ENCODE peak calls at places on chromosomes 5 and 9, in four cellular contexts. One of them, this sample, is unnamed.
A peak's percentile ranks its signal among the peaks of the same experiment; 100 is the strongest.

GRCh38 chr9:34493972-34494535 is 28.7 kb downstream of the ENHO start:
- DNase-seq in colonic mucosa: no peak
- DNase-seq in BJ: no peak
- DNase-seq in AG04450: no peak
- DNase-seq in this sample: no peak

GRCh38 chr9:2120926-2121689 is 106.0 kb downstream of the SMARCA2 start:
- DNase-seq in AG04450: peak; percentile 11
- DNase-seq in colonic mucosa: no peak
- DNase-seq in BJ: no peak
- DNase-seq in this sample: no peak

GRCh38 chr5:154058055-154059038 is 19.6 kb downstream of the MFAP3 start:
- DNase-seq in colonic mucosa: no peak
- DNase-seq in AG04450: no peak
- DNase-seq in BJ: no peak
- DNase-seq in this sample: peak; percentile 25

GRCh38 chr9:93057703-93058356 is 671 bp upstream of the SUSD3 start:
- DNase-seq in colonic mucosa: no peak
- DNase-seq in BJ: no peak
- DNase-seq in AG04450: no peak
- DNase-seq in this sample: no peak

GRCh38 chr9:34884732-34885131 is 73.4 kb upstream of the PHF24 start:
- DNase-seq in AG04450: no peak
- DNase-seq in colonic mucosa: no peak
- DNase-seq in BJ: no peak
- DNase-seq in this sample: no peak

GRCh38 chr9:107239474-107239873 is 43.6 kb upstream of the RAD23B start:
- DNase-seq in BJ: no peak
- DNase-seq in colonic mucosa: no peak
- DNase-seq in AG04450: no peak
- DNase-seq in this sample: no peak

GRCh38 chr5:150398432-150399157 is 14.1 kb downstream of the CD74 start:
- DNase-seq in BJ: no peak
- DNase-seq in colonic mucosa: no peak
- DNase-seq in AG04450: no peak
- DNase-seq in this sample: peak; percentile 78

GRCh38 chr5:147567917-147568598 is 58.2 kb upstream of the DPYSL3 start:
- DNase-seq in colonic mucosa: no peak
- DNase-seq in AG04450: peak; percentile 53
- DNase-seq in BJ: peak; percentile 37
- DNase-seq in this sample: no peak

GRCh38 chr5:124478139-124478737 is 268.2 kb downstream of the ZNF608 start:
- DNase-seq in BJ: no peak
- DNase-seq in AG04450: no peak
- DNase-seq in colonic mucosa: no peak
- DNase-seq in this sample: no peak

GRCh38 chr5:148688787-148689186 is 34.5 kb upstream of the HTR4 start:
- DNase-seq in colonic mucosa: no peak
- DNase-seq in AG04450: no peak
- DNase-seq in BJ: no peak
- DNase-seq in this sample: no peak

GRCh38 chr9:105911104-105911911 is 217.0 kb downstream of the TMEM38B start:
- DNase-seq in BJ: peak; percentile 11
- DNase-seq in colonic mucosa: no peak
- DNase-seq in AG04450: no peak
- DNase-seq in this sample: no peak

GRCh38 chr9:135705376-135705775 is 3.4 kb downstream of the KCNT1 start:
- DNase-seq in colonic mucosa: no peak
- DNase-seq in AG04450: no peak
- DNase-seq in BJ: no peak
- DNase-seq in this sample: no peak

GRCh38 chr5:131379723-131380122 is 115.9 kb downstream of the CDC42SE2 start:
- DNase-seq in colonic mucosa: no peak
- DNase-seq in BJ: no peak
- DNase-seq in AG04450: no peak
- DNase-seq in this sample: peak; percentile 67

GRCh38 chr5:143350790-143351603 is 52.5 kb downstream of the NR3C1 start:
- DNase-seq in BJ: peak; percentile 53
- DNase-seq in AG04450: peak; percentile 61
- DNase-seq in colonic mucosa: no peak
- DNase-seq in this sample: peak; percentile 40

GRCh38 chr9:70600479-70600878 is 186.0 kb upstream of the KLF9 start:
- DNase-seq in BJ: peak; percentile 47
- DNase-seq in colonic mucosa: no peak
- DNase-seq in AG04450: peak; percentile 62
- DNase-seq in this sample: no peak

GRCh38 chr5:26690511-26690910 is 347.9 kb downstream of the CDH9 start:
- DNase-seq in AG04450: no peak
- DNase-seq in BJ: no peak
- DNase-seq in colonic mucosa: no peak
- DNase-seq in this sample: no peak

GRCh38 chr9:116550728-116551436 is 136.2 kb upstream of the TRIM32 start:
- DNase-seq in AG04450: no peak
- DNase-seq in BJ: no peak
- DNase-seq in colonic mucosa: no peak
- DNase-seq in this sample: no peak

GRCh38 chr9:112443200-112443599 is 43.4 kb upstream of the KIAA1958 start:
- DNase-seq in AG04450: no peak
- DNase-seq in colonic mucosa: no peak
- DNase-seq in BJ: no peak
- DNase-seq in this sample: no peak

GRCh38 chr9:89319015-89319905 is 960 bp downstream of the SECISBP2 start:
- DNase-seq in BJ: no peak
- DNase-seq in colonic mucosa: no peak
- DNase-seq in AG04450: no peak
- DNase-seq in this sample: no peak

GRCh38 chr9:97714435-97714834 is 17.3 kb upstream of the XPA start:
- DNase-seq in colonic mucosa: no peak
- DNase-seq in AG04450: no peak
- DNase-seq in BJ: peak; percentile 86
- DNase-seq in this sample: no peak

GRCh38 chr5:122200456-122200855 is 71.1 kb downstream of the ZNF474 start:
- DNase-seq in AG04450: no peak
- DNase-seq in colonic mucosa: no peak
- DNase-seq in BJ: no peak
- DNase-seq in this sample: no peak

GRCh38 chr5:136750507-136750906 is 385.2 kb upstream of the TRPC7 start:
- DNase-seq in colonic mucosa: no peak
- DNase-seq in BJ: no peak
- DNase-seq in AG04450: no peak
- DNase-seq in this sample: no peak

GRCh38 chr9:120405134-120405533 is 174.8 kb downstream of the CDK5RAP2 start:
- DNase-seq in colonic mucosa: no peak
- DNase-seq in BJ: no peak
- DNase-seq in AG04450: no peak
- DNase-seq in this sample: no peak

GRCh38 chr5:1763548-1763911 is 36.1 kb downstream of the MRPL36 start:
- DNase-seq in AG04450: peak; percentile 37
- DNase-seq in BJ: peak; percentile 15
- DNase-seq in colonic mucosa: no peak
- DNase-seq in this sample: no peak

GRCh38 chr5:146047396-146047795 is 58.0 kb downstream of the PLAC8L1 start:
- DNase-seq in colonic mucosa: peak; percentile 82
- DNase-seq in AG04450: no peak
- DNase-seq in BJ: no peak
- DNase-seq in this sample: no peak

GRCh38 chr5:62969409-62970120 is 390.9 kb downstream of the LRRC70 start:
- DNase-seq in BJ: no peak
- DNase-seq in AG04450: no peak
- DNase-seq in colonic mucosa: no peak
- DNase-seq in this sample: no peak

GRCh38 chr5:89309268-89309667 is 426.3 kb upstream of the MEF2C start:
- DNase-seq in BJ: no peak
- DNase-seq in colonic mucosa: no peak
- DNase-seq in AG04450: no peak
- DNase-seq in this sample: peak; percentile 47

GRCh38 chr9:92508018-92508417 is 25.7 kb upstream of the ASPN start:
- DNase-seq in BJ: no peak
- DNase-seq in colonic mucosa: no peak
- DNase-seq in AG04450: no peak
- DNase-seq in this sample: no peak

GRCh38 chr9:93265301-93265971 is 81.5 kb downstream of the WNK2 start:
- DNase-seq in BJ: no peak
- DNase-seq in colonic mucosa: peak; percentile 12
- DNase-seq in AG04450: no peak
- DNase-seq in this sample: no peak

GRCh38 chr5:179801304-179802206 is 5.1 kb downstream of the MGAT4B start:
- DNase-seq in colonic mucosa: peak; percentile 84
- DNase-seq in AG04450: no peak
- DNase-seq in BJ: no peak
- DNase-seq in this sample: peak; percentile 69

GRCh38 chr9:133612816-133613215 is 3.6 kb upstream of the FAM163B start:
- DNase-seq in colonic mucosa: no peak
- DNase-seq in AG04450: no peak
- DNase-seq in BJ: no peak
- DNase-seq in this sample: no peak

GRCh38 chr9:35996358-35996970 is 38.5 kb upstream of the OR2S2 start:
- DNase-seq in BJ: no peak
- DNase-seq in colonic mucosa: no peak
- DNase-seq in AG04450: no peak
- DNase-seq in this sample: no peak

GRCh38 chr5:167030500-167031120 is 1260.8 kb upstream of the WWC1 start:
- DNase-seq in colonic mucosa: peak; percentile 28
- DNase-seq in BJ: no peak
- DNase-seq in AG04450: no peak
- DNase-seq in this sample: no peak
- TF ChIP-seq CTCF in colonic mucosa: no peak
- TF ChIP-seq CTCF in BJ: peak; percentile 27
- TF ChIP-seq CTCF in AG04450: peak; percentile 17
- TF ChIP-seq CTCF in this sample: no peak

DNA sequence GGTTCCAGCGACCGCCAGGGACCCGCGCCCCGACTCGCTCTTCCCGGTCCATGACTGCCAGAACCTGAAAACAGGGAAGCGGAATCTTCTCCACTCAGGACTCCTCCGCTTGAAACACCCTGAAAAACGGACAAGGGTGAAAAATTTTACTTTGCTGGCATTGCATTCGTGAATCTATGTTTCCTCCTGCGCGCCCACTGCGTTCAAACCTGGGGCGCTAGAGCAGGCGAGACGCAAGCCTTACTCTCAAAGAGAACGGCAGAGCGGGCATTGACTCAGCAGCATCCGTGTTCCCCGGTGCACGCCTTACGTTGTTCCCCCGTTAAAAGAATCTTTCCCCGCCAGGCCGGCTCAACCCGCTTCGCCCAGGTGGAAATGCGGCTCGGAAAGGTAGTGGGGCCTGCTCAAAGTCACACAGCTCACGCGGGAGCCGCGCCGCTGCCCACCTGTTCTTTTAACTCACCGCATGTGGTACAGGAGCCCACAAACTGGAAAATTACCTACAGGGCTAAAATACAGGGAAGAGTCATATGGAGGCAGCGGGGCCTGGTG is 999 bp upstream of the DRD1 start:
- DNase-seq in AG04450: no peak
- DNase-seq in BJ: no peak
- DNase-seq in colonic mucosa: no peak
- DNase-seq in this sample: no peak
- H3K27me3 ChIP-seq in AG04450: peaks cover 10% of the 10 kb centered on the region
- H3K27me3 ChIP-seq in BJ: peaks cover 3% of the 10 kb centered on the region
- H3K27me3 ChIP-seq in colonic mucosa: peaks cover 23% of the 10 kb centered on the region
- H3K27me3 ChIP-seq in this sample: no peaks in the 10 kb centered on the region

GRCh38 chr9:79699479-79699878 is 127.7 kb downstream of the TLE4 start:
- DNase-seq in AG04450: no peak
- DNase-seq in colonic mucosa: no peak
- DNase-seq in BJ: no peak
- DNase-seq in this sample: no peak
- TF ChIP-seq CTCF in AG04450: no peak
- TF ChIP-seq CTCF in colonic mucosa: no peak
- TF ChIP-seq CTCF in BJ: no peak
- TF ChIP-seq CTCF in this sample: no peak

GRCh38 chr5:43039115-43039467 is 1.0 kb downstream of the ANXA2R start:
- DNase-seq in BJ: no peak
- DNase-seq in colonic mucosa: no peak
- DNase-seq in AG04450: no peak
- DNase-seq in this sample: no peak
- H3K27me3 ChIP-seq in BJ: no peaks in the 10 kb centered on the region
- H3K27me3 ChIP-seq in colonic mucosa: no peaks in the 10 kb centered on the region
- H3K27me3 ChIP-seq in AG04450: no peaks in the 10 kb centered on the region
- H3K27me3 ChIP-seq in this sample: no peaks in the 10 kb centered on the region

GRCh38 chr5:134851307-134851923 is 5.6 kb downstream of the C5orf24 start:
- DNase-seq in colonic mucosa: no peak
- DNase-seq in BJ: no peak
- DNase-seq in AG04450: no peak
- DNase-seq in this sample: no peak
- TF ChIP-seq CTCF in colonic mucosa: no peak
- TF ChIP-seq CTCF in BJ: peak; percentile 73
- TF ChIP-seq CTCF in AG04450: peak; percentile 63
- TF ChIP-seq CTCF in this sample: peak; percentile 49

This sample was measured in GM06990.